ENCODE peak calls at places on chromosomes 12 and 14, in seven cellular contexts. N, D, O, Q, Z, X and L are unnamed samples.

GRCh38 chr12:62840806-62841205 is 94.1 kb downstream of the PPM1H start:
- DNase-seq in N (no peak), D (no peak), O (no peak), Q (no peak), Z (no peak), X (no peak), L (no peak)

GRCh38 chr12:57629897-57630471 is 3.0 kb downstream of the B4GALNT1 start:
- DNase-seq in N (no peak), D (no peak), O (no peak), Q (no peak), Z (peak), X (peak), L (no peak)

GRCh38 chr14:68791078-68791983 is 1.5 kb downstream of the ZFP36L1 start:
- DNase-seq in N (peak), D (peak), O (no peak), Q (no peak), Z (no peak), X (no peak), L (no peak)

GRCh38 chr12:124808276-124808675 is 55.4 kb downstream of the SCARB1 start:
- DNase-seq in N (no peak), D (no peak), O (no peak), Q (no peak), Z (no peak), X (no peak), L (no peak)

GRCh38 chr14:57470909-57471308 is 22.7 kb downstream of the CCDC198 start:
- DNase-seq in N (no peak), D (no peak), O (no peak), Q (no peak), Z (no peak), X (no peak), L (no peak)

GRCh38 chr12:105342464-105342863 is 12.0 kb downstream of the C12orf75 start:
- DNase-seq in N (no peak), D (peak), O (no peak), Q (no peak), Z (no peak), X (no peak), L (no peak)

GRCh38 chr12:57964421-57964820 is 23.1 kb downstream of the ATP23 start:
- DNase-seq in N (no peak), D (no peak), O (no peak), Q (no peak), Z (no peak), X (no peak), L (no peak)

GRCh38 chr12:114917307-114917706 is 233.3 kb upstream of the TBX3 start:
- DNase-seq in N (no peak), D (no peak), O (no peak), Q (no peak), Z (no peak), X (no peak), L (no peak)

GRCh38 chr12:117377758-117378157 is 16.3 kb upstream of the NOS1 start:
- DNase-seq in N (no peak), D (no peak), O (no peak), Q (no peak), Z (no peak), X (no peak), L (no peak)

GRCh38 chr14:38291681-38292459 is 36.0 kb upstream of the CLEC14A start:
- DNase-seq in N (peak), D (peak), O (no peak), Q (no peak), Z (no peak), X (no peak), L (no peak)

GRCh38 chr14:26598081-26598671 is 343 bp upstream of the NOVA1 start:
- DNase-seq in N (no peak), D (peak), O (peak), Q (peak), Z (no peak), X (peak), L (no peak)

GRCh38 chr12:49580572-49581535 is 12.9 kb upstream of the MCRS1 start:
- DNase-seq in N (peak), D (peak), O (peak), Q (peak), Z (no peak), X (peak), L (peak)

GRCh38 chr12:42027537-42027936 is 117.1 kb downstream of the GXYLT1 start:
- DNase-seq in N (no peak), D (no peak), O (no peak), Q (no peak), Z (no peak), X (no peak), L (no peak)

GRCh38 chr14:63287661-63288483 is 30.9 kb downstream of the GPHB5 start:
- DNase-seq in N (peak), D (peak), O (no peak), Q (no peak), Z (no peak), X (no peak), L (no peak)

GRCh38 chr14:97994020-97994531 is 1196.9 kb downstream of the VRK1 start:
- DNase-seq in N (no peak), D (no peak), O (no peak), Q (no peak), Z (no peak), X (no peak), L (peak)

GRCh38 chr14:68987653-68988036 is 8.5 kb upstream of the ACTN1 start:
- DNase-seq in N (peak), D (peak), O (no peak), Q (no peak), Z (no peak), X (peak), L (no peak)

GRCh38 chr12:95481072-95481471 is 7.1 kb downstream of the METAP2 start:
- DNase-seq in N (no peak), D (no peak), O (no peak), Q (no peak), Z (no peak), X (no peak), L (no peak)

GRCh38 chr12:103783744-103784664 is 57.0 kb downstream of the NT5DC3 start:
- DNase-seq in N (no peak), D (no peak), O (no peak), Q (no peak), Z (no peak), X (no peak), L (no peak)

GRCh38 chr12:124276337-124276736 is 18.6 kb upstream of the RFLNA start:
- DNase-seq in N (no peak), D (no peak), O (no peak), Q (no peak), Z (no peak), X (no peak), L (no peak)

GRCh38 chr14:105165134-105165704 is 3.4 kb downstream of the JAG2 start:
- DNase-seq in N (no peak), D (no peak), O (no peak), Q (no peak), Z (no peak), X (no peak), L (no peak)

GRCh38 chr14:77027538-77028383 is 747 bp downstream of the IRF2BPL start:
- DNase-seq in N (peak), D (peak), O (peak), Q (peak), Z (peak), X (peak), L (peak)

GRCh38 chr12:88752183-88752582 is 171.9 kb upstream of the KITLG start:
- DNase-seq in N (no peak), D (no peak), O (no peak), Q (no peak), Z (no peak), X (peak), L (no peak)

GRCh38 chr12:113142173-113142885 is 6.8 kb upstream of the RASAL1 start:
- DNase-seq in N (no peak), D (no peak), O (peak), Q (no peak), Z (no peak), X (no peak), L (no peak)

GRCh38 chr14:25400607-25401206 is 350.8 kb upstream of the STXBP6 start:
- DNase-seq in N (peak), D (peak), O (no peak), Q (peak), Z (no peak), X (no peak), L (no peak)

GRCh38 chr12:6925543-6926279 is 2.0 kb upstream of the ATN1 start:
- DNase-seq in N (peak), D (peak), O (peak), Q (no peak), Z (no peak), X (no peak), L (no peak)

GRCh38 chr14:41597647-41598046 is 9.0 kb upstream of the LRFN5 start:
- DNase-seq in N (no peak), D (no peak), O (no peak), Q (no peak), Z (no peak), X (peak), L (no peak)

GRCh38 chr14:69648480-69649414 is 37.4 kb downstream of the SUSD6 start:
- DNase-seq in N (peak), D (peak), O (no peak), Q (no peak), Z (no peak), X (no peak), L (no peak)

GRCh38 chr12:105423237-105423636 is 92.7 kb downstream of the C12orf75 start:
- DNase-seq in N (no peak), D (no peak), O (no peak), Q (no peak), Z (no peak), X (no peak), L (no peak)

GRCh38 chr14:36515896-36516718 is 3.9 kb downstream of the NKX2-1 start:
- DNase-seq in N (no peak), D (no peak), O (no peak), Q (no peak), Z (no peak), X (no peak), L (no peak)

GRCh38 chr14:23430733-23431105 is 4.7 kb downstream of the MYH7 start:
- DNase-seq in N (peak), D (peak), O (no peak), Q (no peak), Z (no peak), X (no peak), L (no peak)

GRCh38 chr14:89956294-89957009 is 725 bp downstream of the TDP1 start:
- DNase-seq in N (peak), D (peak), O (peak), Q (peak), Z (peak), X (no peak), L (peak)

GRCh38 chr12:13152281-13152680 is 44.2 kb upstream of the EMP1 start:
- DNase-seq in N (no peak), D (no peak), O (no peak), Q (no peak), Z (no peak), X (no peak), L (no peak)

GRCh38 chr14:76904740-76905569 is 78.7 kb downstream of the LRRC74A start:
- DNase-seq in N (peak), D (peak), O (peak), Q (peak), Z (no peak), X (no peak), L (peak)

GRCh38 chr14:24378981-24379906 is 11.3 kb downstream of the NFATC4 start:
- DNase-seq in N (no peak), D (no peak), O (no peak), Q (no peak), Z (no peak), X (no peak), L (no peak)

GRCh38 chr12:93234641-93235040 is 143.1 kb upstream of the NUDT4 start:
- DNase-seq in N (no peak), D (no peak), O (no peak), Q (no peak), Z (no peak), X (no peak), L (no peak)

GRCh38 chr12:121810234-121810817 is 6.5 kb downstream of the SETD1B start:
- DNase-seq in N (no peak), D (no peak), O (peak), Q (no peak), Z (no peak), X (no peak), L (no peak)

GRCh38 chr14:53924754-53925153 is 31.9 kb downstream of the BMP4 start:
- DNase-seq in N (peak), D (peak), O (no peak), Q (no peak), Z (no peak), X (no peak), L (no peak)